ENCODE peak calls at places on chromosomes 7 and 10, in five cellular contexts. One of them, this sample, is unnamed.

GRCh38 chr7:19930851-19931250 is 157.4 kb upstream of the TMEM196 start:
- DNase-seq in NCI-H1694 treated with DMSO at 0.1 percent for 48 hours: no peak
- DNase-seq in EH: no peak
- DNase-seq in stimulated activated naive CD8-positive, alpha-beta T cell treated with anti-CD3 and anti-CD28 coated beads, Interleukin-15, amount 100 ng/mL, for 72 hours: no peak
- DNase-seq in lung microvascular endothelial cell: no peak
- DNase-seq in this sample: no peak

GRCh38 chr7:39811161-39811614 is 138.9 kb upstream of the CDK13 start:
- DNase-seq in stimulated activated naive CD8-positive, alpha-beta T cell treated with anti-CD3 and anti-CD28 coated beads, Interleukin-15, amount 100 ng/mL, for 72 hours: no peak
- DNase-seq in NCI-H1694 treated with DMSO at 0.1 percent for 48 hours: no peak
- DNase-seq in lung microvascular endothelial cell: peak
- DNase-seq in EH: peak
- DNase-seq in this sample: no peak

GRCh38 chr7:17436126-17436525 is 137.7 kb downstream of the AHR start:
- DNase-seq in EH: no peak
- DNase-seq in lung microvascular endothelial cell: no peak
- DNase-seq in NCI-H1694 treated with DMSO at 0.1 percent for 48 hours: no peak
- DNase-seq in stimulated activated naive CD8-positive, alpha-beta T cell treated with anti-CD3 and anti-CD28 coated beads, Interleukin-15, amount 100 ng/mL, for 72 hours: no peak
- DNase-seq in this sample: no peak

GRCh38 chr7:104836976-104837375 is 177.0 kb upstream of the KMT2E start:
- DNase-seq in lung microvascular endothelial cell: no peak
- DNase-seq in NCI-H1694 treated with DMSO at 0.1 percent for 48 hours: no peak
- DNase-seq in EH: no peak
- DNase-seq in stimulated activated naive CD8-positive, alpha-beta T cell treated with anti-CD3 and anti-CD28 coated beads, Interleukin-15, amount 100 ng/mL, for 72 hours: no peak
- DNase-seq in this sample: no peak

GRCh38 chr10:80177781-80178636 is 27.3 kb downstream of the ANXA11 start:
- DNase-seq in EH: peak
- DNase-seq in NCI-H1694 treated with DMSO at 0.1 percent for 48 hours: no peak
- DNase-seq in stimulated activated naive CD8-positive, alpha-beta T cell treated with anti-CD3 and anti-CD28 coated beads, Interleukin-15, amount 100 ng/mL, for 72 hours: no peak
- DNase-seq in lung microvascular endothelial cell: no peak
- DNase-seq in this sample: no peak

GRCh38 chr10:87634311-87634710 is 25.4 kb upstream of the PAPSS2 start:
- DNase-seq in NCI-H1694 treated with DMSO at 0.1 percent for 48 hours: no peak
- DNase-seq in lung microvascular endothelial cell: peak
- DNase-seq in EH: peak
- DNase-seq in stimulated activated naive CD8-positive, alpha-beta T cell treated with anti-CD3 and anti-CD28 coated beads, Interleukin-15, amount 100 ng/mL, for 72 hours: no peak
- DNase-seq in this sample: no peak

GRCh38 chr7:2734761-2735571 is 47.0 kb downstream of the AMZ1 start:
- DNase-seq in lung microvascular endothelial cell: peak
- DNase-seq in EH: peak
- DNase-seq in stimulated activated naive CD8-positive, alpha-beta T cell treated with anti-CD3 and anti-CD28 coated beads, Interleukin-15, amount 100 ng/mL, for 72 hours: no peak
- DNase-seq in NCI-H1694 treated with DMSO at 0.1 percent for 48 hours: no peak
- DNase-seq in this sample: no peak

GRCh38 chr7:43878867-43879266 is 9.6 kb upstream of the MRPS24 start:
- DNase-seq in lung microvascular endothelial cell: peak
- DNase-seq in stimulated activated naive CD8-positive, alpha-beta T cell treated with anti-CD3 and anti-CD28 coated beads, Interleukin-15, amount 100 ng/mL, for 72 hours: no peak
- DNase-seq in EH: peak
- DNase-seq in NCI-H1694 treated with DMSO at 0.1 percent for 48 hours: no peak
- DNase-seq in this sample: no peak

GRCh38 chr10:110398419-110399162 is 93.9 kb upstream of the SMNDC1 start:
- DNase-seq in stimulated activated naive CD8-positive, alpha-beta T cell treated with anti-CD3 and anti-CD28 coated beads, Interleukin-15, amount 100 ng/mL, for 72 hours: no peak
- DNase-seq in EH: peak
- DNase-seq in NCI-H1694 treated with DMSO at 0.1 percent for 48 hours: no peak
- DNase-seq in lung microvascular endothelial cell: peak
- DNase-seq in this sample: peak

GRCh38 chr10:32650246-32650655 is 204.3 kb downstream of the CCDC7 start:
- DNase-seq in NCI-H1694 treated with DMSO at 0.1 percent for 48 hours: no peak
- DNase-seq in stimulated activated naive CD8-positive, alpha-beta T cell treated with anti-CD3 and anti-CD28 coated beads, Interleukin-15, amount 100 ng/mL, for 72 hours: no peak
- DNase-seq in EH: no peak
- DNase-seq in lung microvascular endothelial cell: no peak
- DNase-seq in this sample: no peak

GRCh38 chr10:71213127-71213616 is 802 bp downstream of the UNC5B start:
- DNase-seq in NCI-H1694 treated with DMSO at 0.1 percent for 48 hours: peak
- DNase-seq in lung microvascular endothelial cell: peak
- DNase-seq in EH: peak
- DNase-seq in stimulated activated naive CD8-positive, alpha-beta T cell treated with anti-CD3 and anti-CD28 coated beads, Interleukin-15, amount 100 ng/mL, for 72 hours: peak
- DNase-seq in this sample: peak

GRCh38 chr7:73704640-73705550 is 14.6 kb downstream of the STX1A start:
- DNase-seq in lung microvascular endothelial cell: peak
- DNase-seq in EH: peak
- DNase-seq in stimulated activated naive CD8-positive, alpha-beta T cell treated with anti-CD3 and anti-CD28 coated beads, Interleukin-15, amount 100 ng/mL, for 72 hours: no peak
- DNase-seq in NCI-H1694 treated with DMSO at 0.1 percent for 48 hours: peak
- DNase-seq in this sample: no peak

GRCh38 chr7:151628846-151629604 is 109.3 kb upstream of the RHEB start:
- DNase-seq in EH: no peak
- DNase-seq in lung microvascular endothelial cell: no peak
- DNase-seq in NCI-H1694 treated with DMSO at 0.1 percent for 48 hours: no peak
- DNase-seq in stimulated activated naive CD8-positive, alpha-beta T cell treated with anti-CD3 and anti-CD28 coated beads, Interleukin-15, amount 100 ng/mL, for 72 hours: no peak
- DNase-seq in this sample: no peak

GRCh38 chr7:91800389-91800788 is 80.1 kb downstream of the MTERF1 start:
- DNase-seq in EH: no peak
- DNase-seq in NCI-H1694 treated with DMSO at 0.1 percent for 48 hours: no peak
- DNase-seq in stimulated activated naive CD8-positive, alpha-beta T cell treated with anti-CD3 and anti-CD28 coated beads, Interleukin-15, amount 100 ng/mL, for 72 hours: no peak
- DNase-seq in lung microvascular endothelial cell: no peak
- DNase-seq in this sample: no peak

This sample was measured in LoVo.